ENCODE peak calls at places on chromosomes 5 and 9, in five cellular contexts. G, V, J, D and P are unnamed samples.

GRCh38 chr5:150457562-150458240 is 8.2 kb upstream of the RPS14 start:
- DNase-seq in J (no peak), V (no peak), D (no peak), G (no peak), P (no peak)

GRCh38 chr5:115472601-115473000 is 72.0 kb downstream of the FEM1C start:
- DNase-seq in J (no peak), V (no peak), G (no peak), D (no peak), P (no peak)

GRCh38 chr5:14917719-14918118 is 46.1 kb upstream of the ANKH start:
- DNase-seq in G (no peak), J (no peak), V (no peak), D (no peak), P (no peak)

GRCh38 chr5:171795381-171795780 is 9.8 kb downstream of the SMIM23 start:
- DNase-seq in J (no peak), D (no peak), G (no peak), V (no peak), P (no peak)

GRCh38 chr9:127065592-127065991 is 56.8 kb downstream of the ANGPTL2 start:
- DNase-seq in V (no peak), D (no peak), G (no peak), J (no peak), P (no peak)

GRCh38 chr5:1230551-1230950 is 5.4 kb downstream of the SLC6A18 start:
- DNase-seq in V (no peak), D (no peak), J (no peak), G (no peak), P (no peak)

GRCh38 chr9:94101169-94101853 is 17.0 kb downstream of the PTPDC1 start:
- DNase-seq in G (no peak), D (no peak), V (no peak), J (no peak), P (no peak)

GRCh38 chr5:175809531-175810121 is 61.8 kb upstream of the CPLX2 start:
- DNase-seq in J (no peak), V (no peak), G (no peak), D (peak; percentile 88), P (no peak)

GRCh38 chr5:115816226-115817042 is at the start of gene CDO1:
- DNase-seq in V (peak; percentile 37), J (peak; percentile 54), D (peak; percentile 61), G (peak; percentile 70), P (no peak)

GRCh38 chr5:9621379-9621903 is 8.7 kb downstream of the TAS2R1 start:
- DNase-seq in J (no peak), G (no peak), D (no peak), V (no peak), P (no peak)

GRCh38 chr5:159050408-159051091 is 49.2 kb downstream of the EBF1 start:
- DNase-seq in V (peak; percentile 34), J (peak; percentile 19), D (no peak), G (no peak), P (no peak)

DNA sequence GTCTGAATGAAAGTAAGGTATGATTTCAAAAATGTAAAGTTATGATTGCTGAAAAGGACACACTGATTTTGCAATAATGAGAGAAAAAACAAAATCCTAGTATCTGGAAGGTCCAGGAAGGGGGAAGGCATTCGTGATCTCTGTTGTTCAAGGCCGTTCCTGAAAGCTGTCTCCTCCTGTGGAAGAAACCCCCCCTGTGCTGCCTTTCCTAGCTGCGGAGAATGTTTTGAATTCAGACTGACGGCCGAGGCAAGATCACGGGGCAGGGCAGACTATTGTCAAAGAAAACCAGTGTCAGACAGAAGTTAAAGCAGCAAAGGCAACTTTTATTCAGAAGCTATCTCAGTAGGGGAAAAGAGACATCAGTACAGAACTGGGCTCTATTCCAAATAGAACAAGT is 61.8 kb upstream of the IGFBPL1 start:
- DNase-seq in V (no peak), D (no peak), G (no peak), J (no peak), P (no peak)
- H3K9me3 ChIP-seq in V (no peaks in the 10 kb centered on the region), D (no peaks in the 10 kb centered on the region), G (no peaks in the 10 kb centered on the region), J (no peaks in the 10 kb centered on the region), P (no peaks in the 10 kb centered on the region)

DNA sequence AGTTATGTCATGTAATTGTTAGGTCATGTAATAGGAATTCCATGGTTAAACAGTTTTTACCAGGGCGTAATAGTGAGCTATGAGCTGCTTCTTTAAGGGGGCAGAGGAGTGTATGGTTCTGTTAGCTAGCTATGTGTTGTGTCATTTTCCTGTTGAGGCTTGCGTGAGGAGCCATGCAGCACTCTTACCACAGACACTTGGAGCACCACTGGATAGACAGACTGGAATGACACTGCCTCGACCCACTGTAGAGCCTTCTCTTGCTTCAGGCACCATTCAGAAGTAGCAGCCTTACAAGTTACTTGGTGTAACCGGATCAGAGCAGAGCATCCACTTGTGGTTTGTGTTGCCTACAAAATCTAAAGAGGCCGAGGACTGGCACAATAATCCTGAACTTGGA is 28.3 kb upstream of the STOM start:
- DNase-seq in J (no peak), V (no peak), G (no peak), D (peak; percentile 88), P (no peak)
- H3K9me3 ChIP-seq in J (no peaks in the 10 kb centered on the region), V (no peaks in the 10 kb centered on the region), G (no peaks in the 10 kb centered on the region), D (peaks cover 4% of the 10 kb centered on the region), P (no peaks in the 10 kb centered on the region)

GRCh38 chr5:3033033-3033755 is 281.7 kb upstream of the IRX2 start:
- DNase-seq in J (no peak), V (no peak), D (no peak), G (peak; percentile 11), P (no peak)

GRCh38 chr5:3035452-3035851 is 284.0 kb upstream of the IRX2 start:
- DNase-seq in D (no peak), G (peak; percentile 31), V (no peak), J (no peak), P (no peak)

GRCh38 chr5:3034449-3034848 is 283.0 kb upstream of the IRX2 start:
- DNase-seq in V (no peak), G (no peak), D (no peak), J (no peak), P (no peak)

GRCh38 chr5:3036041-3036440 is 284.6 kb upstream of the IRX2 start:
- DNase-seq in J (no peak), G (peak; percentile 48), V (no peak), D (no peak), P (no peak)

DNA sequence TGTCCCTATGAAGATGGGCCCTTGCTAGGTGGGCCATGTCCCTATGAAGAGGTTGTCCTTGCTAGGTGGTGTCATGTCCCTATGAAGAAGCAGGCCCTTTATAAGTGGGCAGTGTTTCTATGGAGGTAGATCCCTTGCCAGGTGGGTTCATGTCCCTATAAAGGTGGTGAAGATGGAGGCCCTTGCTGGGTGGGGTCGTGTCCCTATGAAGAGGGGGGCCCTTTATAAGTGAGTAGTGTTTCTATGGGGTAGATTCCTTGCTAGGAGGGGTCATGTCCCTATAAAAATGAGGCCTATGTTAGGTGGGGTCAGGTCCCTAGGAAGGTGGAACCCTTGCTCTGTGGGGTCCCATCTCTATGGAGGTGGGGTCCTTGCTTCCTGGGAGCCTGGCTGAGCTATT is 283.4 kb upstream of the IRX2 start:
- DNase-seq in G (no peak), J (no peak), V (no peak), D (no peak), P (no peak)
- H3K9me3 ChIP-seq in G (no peaks in the 10 kb centered on the region), J (peaks cover 5% of the 10 kb centered on the region), V (no peaks in the 10 kb centered on the region), D (peaks cover 4% of the 10 kb centered on the region), P (no peaks in the 10 kb centered on the region)

DNA sequence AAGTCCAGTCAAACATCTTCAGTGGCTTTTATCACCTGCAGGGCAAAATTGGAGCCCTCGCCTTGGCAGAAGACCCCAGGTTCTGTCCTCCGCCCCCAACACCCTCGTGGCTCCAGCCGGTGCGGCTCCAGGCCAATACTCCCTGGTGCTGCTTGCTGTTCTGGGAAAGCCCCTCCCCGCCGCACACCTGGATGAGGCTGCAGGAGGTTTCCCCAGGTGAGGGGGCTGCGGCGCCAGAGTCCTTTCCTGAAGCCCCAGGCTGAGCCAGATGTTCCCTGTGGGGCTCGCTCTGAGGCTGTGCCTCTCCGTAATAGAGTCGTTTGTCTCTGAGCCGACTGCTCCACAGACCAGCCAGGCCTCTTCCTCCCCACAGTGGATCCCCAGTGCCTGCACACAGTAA is 375.4 kb upstream of the IRX1 start:
- DNase-seq in D (no peak), G (no peak), V (no peak), J (peak; percentile 33), P (no peak)
- H3K9me3 ChIP-seq in D (peaks cover 3% of the 10 kb centered on the region), G (no peaks in the 10 kb centered on the region), V (no peaks in the 10 kb centered on the region), J (peaks cover 9% of the 10 kb centered on the region), P (no peaks in the 10 kb centered on the region)